ENCODE peak calls at places on chromosomes 4 and X, in five cellular contexts. Q is esophagus muscularis mucosa, A is A549, C is fibroblast of pulmonary artery, J is SK-N-SH. G is an unnamed sample.

GRCh38 chrX:102958794-102959193 is 21.7 kb downstream of the RAB40AL start:
- DNase-seq in A (no peak), C (no peak), J (no peak), Q (no peak), G (no peak)

GRCh38 chr4:1644906-1645657 is 39.0 kb downstream of the FAM53A start:
- DNase-seq in C (peak), J (peak), Q (no peak), A (no peak), G (no peak)

GRCh38 chrX:34521563-34521962 is 135.5 kb downstream of the TMEM47 start:
- DNase-seq in Q (no peak), A (peak), J (no peak), C (peak), G (no peak)

GRCh38 chrX:56813318-56813837 is 84.3 kb downstream of the NBDY start:
- DNase-seq in Q (no peak), C (peak), A (no peak), J (no peak), G (no peak)

GRCh38 chr4:1218892-1219552 is 29.9 kb downstream of the CTBP1 start:
- DNase-seq in C (no peak), J (no peak), Q (no peak), A (no peak), G (no peak)

GRCh38 chr4:140756292-140757219 is at the start of gene TBC1D9:
- DNase-seq in Q (no peak), A (peak), C (peak), J (peak), G (peak)

GRCh38 chr4:94412019-94413017 is 39.4 kb upstream of the PDLIM5 start:
- DNase-seq in C (peak), A (peak), Q (no peak), J (no peak), G (peak)

GRCh38 chrX:19070555-19070994 is 51.7 kb downstream of the ADGRG2 start:
- DNase-seq in C (no peak), J (no peak), A (no peak), Q (no peak), G (no peak)

GRCh38 chr4:30258949-30259348 is 461.2 kb upstream of the PCDH7 start:
- DNase-seq in J (no peak), Q (no peak), C (no peak), A (no peak), G (no peak)

GRCh38 chr4:73729534-73730165 is 10.7 kb upstream of the CXCL8 start:
- DNase-seq in Q (no peak), J (peak), C (peak), A (peak), G (no peak)

GRCh38 chr4:177573487-177573886 is 131.2 kb upstream of the AGA start:
- DNase-seq in C (peak), J (no peak), Q (no peak), A (peak), G (peak)

GRCh38 chr4:79147251-79147650 is 178.6 kb downstream of the NAA11 start:
- DNase-seq in J (no peak), Q (no peak), C (no peak), A (no peak), G (no peak)

GRCh38 chrX:40318076-40318475 is 220.3 kb upstream of the BCOR start:
- DNase-seq in A (no peak), C (no peak), J (no peak), Q (no peak), G (no peak)

GRCh38 chrX:40316502-40316901 is 218.7 kb upstream of the BCOR start:
- DNase-seq in C (no peak), A (no peak), J (no peak), Q (no peak), G (no peak)

GRCh38 chrX:40310016-40310415 is 212.3 kb upstream of the BCOR start:
- DNase-seq in J (peak), C (no peak), A (no peak), Q (no peak), G (no peak)

GRCh38 chrX:40313269-40313668 is 215.5 kb upstream of the BCOR start:
- DNase-seq in J (no peak), A (no peak), Q (no peak), C (no peak), G (no peak)

DNA sequence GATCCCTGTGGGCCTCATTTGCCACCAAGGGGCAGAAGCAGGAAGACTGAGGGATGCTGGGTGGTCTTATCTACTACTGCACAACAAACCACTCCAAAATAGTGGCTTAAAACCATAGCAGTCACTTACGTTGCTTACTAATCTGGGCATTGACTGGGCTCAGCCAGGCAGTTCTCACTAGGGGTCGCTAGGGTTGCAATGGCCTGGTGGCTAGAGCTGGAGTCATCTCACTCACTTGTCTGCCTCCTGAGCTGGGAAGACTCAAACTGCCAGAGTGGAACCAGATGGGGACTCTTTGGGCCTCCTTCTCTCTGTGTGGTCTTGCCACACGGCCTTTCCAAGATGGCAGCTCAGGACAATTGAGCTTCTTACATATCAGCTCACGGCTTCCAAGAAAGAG is 216.3 kb upstream of the BCOR start:
- DNase-seq in C (no peak), J (no peak), Q (no peak), A (no peak), G (no peak)
- TF ChIP-seq CTCF in C (no peak), J (no peak), Q (no peak), A (no peak), G (no peak)

DNA sequence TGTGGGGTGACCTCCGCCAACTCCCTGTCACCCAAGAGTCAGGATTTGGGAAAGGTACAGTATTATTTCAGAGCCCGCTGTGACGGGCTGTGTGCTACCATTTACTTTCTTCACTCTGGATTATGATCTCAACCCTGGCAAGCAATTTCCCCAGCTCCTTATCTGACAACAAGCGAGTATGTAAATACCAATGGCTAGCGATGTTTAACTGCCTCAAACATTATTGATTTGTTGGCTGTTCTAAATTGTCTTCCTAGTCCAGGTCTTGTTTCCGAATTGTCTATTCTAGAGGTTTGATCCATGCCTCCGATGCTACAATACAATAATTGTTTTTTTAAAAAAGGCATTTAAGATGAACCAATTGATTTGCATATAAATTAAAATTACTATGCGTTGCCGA is 17.7 kb upstream of the PITX2 start:
- DNase-seq in A (no peak), Q (no peak), J (no peak), C (no peak), G (no peak)
- H3K4me3 ChIP-seq in A (no peak), Q (no peak), J (no peak), C (no peak), G (no peak)

DNA sequence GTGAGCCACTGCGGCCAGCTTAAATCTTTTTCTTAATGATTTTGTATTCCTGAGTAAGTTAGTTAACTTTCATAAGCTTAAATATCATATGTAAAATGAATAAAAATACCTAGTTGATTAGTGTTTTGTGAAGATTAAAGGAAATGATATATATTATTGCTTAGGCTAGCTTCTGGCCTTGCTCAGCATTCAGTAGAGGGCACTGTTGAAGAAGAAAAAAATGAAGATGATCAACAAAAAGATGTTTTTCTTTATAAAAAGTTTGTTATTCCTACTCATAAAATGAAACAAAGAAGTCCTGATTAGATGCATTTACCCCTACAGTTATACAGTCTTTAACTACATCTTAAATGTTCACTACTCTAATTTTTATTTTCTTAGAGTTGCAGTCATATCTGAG is 797.7 kb downstream of the RAPGEF2 start:
- DNase-seq in C (no peak), J (no peak), A (no peak), Q (no peak), G (no peak)
- TF ChIP-seq CTCF in C (no peak), J (no peak), A (no peak), Q (no peak), G (no peak)

GRCh38 chr4:163612762-163613161 is 118.3 kb downstream of the TMA16 start:
- DNase-seq in A (no peak), C (no peak), Q (no peak), J (no peak), G (no peak)

GRCh38 chr4:163613375-163613774 is 118.9 kb downstream of the TMA16 start:
- DNase-seq in C (no peak), Q (no peak), J (no peak), A (no peak), G (no peak)

GRCh38 chr4:163611172-163611571 is 116.7 kb downstream of the TMA16 start:
- DNase-seq in C (no peak), A (no peak), J (no peak), Q (no peak), G (no peak)

GRCh38 chr4:163610642-163611041 is 116.2 kb downstream of the TMA16 start:
- DNase-seq in J (no peak), A (no peak), Q (no peak), C (no peak), G (no peak)

DNA sequence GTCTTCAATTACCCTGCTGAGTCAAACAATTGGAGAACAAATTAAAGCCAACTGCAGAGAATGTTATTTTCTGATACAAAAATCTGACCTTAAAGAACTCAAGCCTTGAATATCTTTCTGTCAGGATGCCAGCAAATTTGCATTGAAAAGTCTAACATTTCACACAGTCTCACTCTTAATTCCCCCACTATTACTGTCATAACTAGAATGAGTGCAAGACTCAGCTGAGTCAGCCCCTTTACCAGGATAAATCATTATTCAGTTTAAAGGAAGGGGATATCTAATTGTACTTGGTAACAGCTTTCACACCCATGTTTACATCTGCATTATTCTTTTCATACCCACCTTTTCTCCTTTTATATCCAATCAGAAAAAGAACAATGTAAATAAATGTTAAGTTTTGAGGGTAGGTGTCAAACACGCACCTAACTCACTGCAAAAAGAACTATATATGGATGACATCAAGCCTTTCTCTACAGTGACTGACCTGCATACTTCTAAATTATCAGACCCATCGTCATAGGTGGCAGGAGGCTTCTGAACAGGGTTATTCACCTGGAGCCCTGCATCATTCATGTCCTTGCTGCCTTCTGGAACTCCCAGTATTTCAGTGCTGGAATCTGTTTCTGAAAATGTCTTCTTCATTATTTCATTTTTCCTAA is 117.4 kb downstream of the TMA16 start:
- DNase-seq in A (no peak), J (no peak), C (no peak), Q (no peak), G (no peak)
- H3K4me3 ChIP-seq in A (no peak), J (no peak), C (no peak), Q (peak), G (no peak)

GRCh38 chr4:25991296-25991695 is 77.3 kb downstream of the SMIM20 start:
- DNase-seq in J (no peak), C (no peak), Q (no peak), A (no peak), G (no peak)

DNA sequence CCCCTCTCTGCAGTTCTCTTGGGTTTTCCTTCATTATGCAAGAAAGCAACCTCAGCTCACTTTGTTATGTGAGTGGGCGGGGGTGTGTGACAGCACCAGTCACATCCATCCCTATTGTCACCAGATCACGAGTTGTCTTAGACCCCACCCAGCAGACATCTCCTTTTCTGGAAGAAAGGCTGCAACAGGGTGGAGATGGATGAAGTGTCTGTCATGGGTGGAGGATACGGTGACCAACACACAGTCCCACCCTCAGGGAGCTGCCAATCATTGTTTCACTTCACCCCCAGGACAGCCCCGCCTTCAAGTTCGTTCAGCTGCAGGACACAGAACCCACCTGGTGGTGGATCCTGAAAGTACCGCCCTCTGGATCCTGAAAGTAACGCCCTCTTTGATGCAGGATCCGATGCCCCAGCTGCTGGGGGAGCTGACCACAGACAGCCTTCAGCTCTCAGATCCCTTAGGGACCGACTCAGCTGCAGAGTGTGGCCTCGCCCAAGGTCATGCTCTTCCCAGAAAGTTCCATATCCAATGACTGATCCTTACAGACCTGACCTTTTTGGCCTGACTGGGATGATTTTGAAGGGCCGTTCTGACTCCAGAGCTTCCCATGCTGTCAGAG is 79.7 kb downstream of the SMIM20 start:
- DNase-seq in A (peak), Q (no peak), C (peak), J (peak), G (no peak)
- TF ChIP-seq CTCF in A (no peak), Q (no peak), C (peak), J (peak), G (no peak)

GRCh38 chrX:17409566-17410290 is 34.7 kb downstream of the NHS start:
- DNase-seq in J (no peak), Q (no peak), A (no peak), C (no peak), G (no peak)

GRCh38 chrX:17403231-17403691 is 28.3 kb downstream of the NHS start:
- DNase-seq in Q (no peak), J (no peak), A (no peak), C (no peak), G (no peak)

GRCh38 chrX:17411189-17411588 is 36.2 kb downstream of the NHS start:
- DNase-seq in Q (no peak), J (no peak), A (no peak), C (no peak), G (no peak)

GRCh38 chrX:17405225-17405969 is 30.4 kb downstream of the NHS start:
- DNase-seq in C (no peak), Q (no peak), A (peak), J (no peak), G (no peak)
- H3K4me3 ChIP-seq in C (no peak), Q (no peak), A (no peak), J (no peak), G (no peak)

DNA sequence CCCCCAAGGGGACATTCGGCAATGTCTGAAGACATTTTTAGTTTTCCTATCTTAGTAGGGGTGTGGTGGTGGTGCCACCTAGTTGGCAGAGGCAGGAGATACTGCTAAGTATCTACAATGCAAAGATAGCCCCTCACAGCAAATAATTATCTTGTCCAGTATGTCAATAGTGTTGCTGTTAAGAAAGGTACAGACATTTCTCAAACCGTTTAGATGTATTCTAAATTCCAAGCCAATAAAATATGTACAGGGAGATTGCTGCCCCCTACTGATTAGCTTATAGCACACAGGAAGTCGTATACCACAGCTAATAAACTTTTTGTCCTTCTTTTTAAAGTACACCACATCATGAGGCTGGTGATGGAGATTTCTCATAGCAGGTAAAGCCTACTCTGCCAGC is 260.5 kb downstream of the TMA16 start:
- DNase-seq in J (no peak), C (no peak), Q (no peak), A (peak), G (no peak)
- TF ChIP-seq CTCF in J (peak), C (no peak), Q (no peak), A (peak), G (no peak)

GRCh38 chr4:3880595-3881120 is 114.5 kb downstream of the ADRA2C start:
- DNase-seq in Q (no peak), C (peak), A (peak), J (peak), G (no peak)
- H3K4me3 ChIP-seq in Q (no peak), C (no peak), A (no peak), J (no peak), G (no peak)

GRCh38 chr4:7793186-7793585 is 146.5 kb downstream of the AFAP1 start:
- DNase-seq in A (no peak), Q (no peak), C (no peak), J (no peak), G (no peak)

GRCh38 chr4:7788687-7789425 is 150.8 kb downstream of the AFAP1 start:
- DNase-seq in Q (no peak), J (no peak), C (peak), A (no peak), G (no peak)

GRCh38 chr4:7795983-7796382 is 143.7 kb downstream of the AFAP1 start:
- DNase-seq in C (no peak), A (no peak), J (peak), Q (no peak), G (no peak)

GRCh38 chr4:7788193-7788592 is 151.5 kb downstream of the AFAP1 start:
- DNase-seq in C (no peak), A (no peak), J (no peak), Q (no peak), G (no peak)

GRCh38 chr4:7792616-7793015 is 147.0 kb downstream of the AFAP1 start:
- DNase-seq in A (no peak), Q (no peak), C (peak), J (no peak), G (no peak)
- TF ChIP-seq CTCF in A (no peak), Q (no peak), C (no peak), J (no peak), G (no peak)